ENCODE peak calls at places on chromosomes 3 and 15, in ten cellular contexts. I, X, U, K, J, P, Y, V, W and T are unnamed samples.

GRCh38 chr3:183698318-183698731 is 728 bp downstream of the YEATS2 start:
- DNase-seq in I (peak; percentile 43), X (peak; percentile 53), U (no peak), K (peak; percentile 40), J (peak; percentile 8), P (peak; percentile 35), Y (no peak), V (no peak), W (peak; percentile 62), T (no peak)

GRCh38 chr3:114350271-114350670 is 56.4 kb downstream of the TIGIT start:
- DNase-seq in I (no peak), X (no peak), U (no peak), K (no peak), J (no peak), P (no peak), Y (no peak), V (no peak), W (no peak), T (no peak)

GRCh38 chr3:71064288-71064975 is 519.1 kb downstream of the FOXP1 start:
- DNase-seq in I (no peak), X (peak; percentile 76), U (peak; percentile 70), K (peak; percentile 37), J (peak; percentile 68), P (peak; percentile 81), Y (no peak), V (peak; percentile 56), W (peak; percentile 64), T (peak; percentile 23)

GRCh38 chr15:82742134-82742533 is 32.5 kb upstream of the AP3B2 start:
- DNase-seq in I (no peak), X (no peak), U (no peak), K (no peak), J (no peak), P (no peak), Y (no peak), V (no peak), W (no peak), T (no peak)

GRCh38 chr3:74119221-74119620 is 494.5 kb upstream of the PDZRN3 start:
- DNase-seq in I (no peak), X (no peak), U (no peak), K (no peak), J (no peak), P (no peak), Y (no peak), V (no peak), W (no peak), T (no peak)

GRCh38 chr3:107241217-107241616 is 136.0 kb upstream of the CCDC54 start:
- DNase-seq in I (no peak), X (peak; percentile 56), U (no peak), K (peak; percentile 20), J (no peak), P (peak; percentile 47), Y (no peak), V (peak; percentile 37), W (peak; percentile 24), T (no peak)

GRCh38 chr15:38226867-38227266 is 25.8 kb upstream of the SPRED1 start:
- DNase-seq in I (peak; percentile 62), X (peak; percentile 93), U (no peak), K (no peak), J (no peak), P (peak; percentile 75), Y (peak; percentile 30), V (no peak), W (no peak), T (peak; percentile 4)

GRCh38 chr3:39260957-39261356 is 18.9 kb downstream of the CX3CR1 start:
- DNase-seq in I (peak; percentile 8), X (peak; percentile 96), U (peak; percentile 92), K (peak; percentile 31), J (peak; percentile 19), P (peak; percentile 79), Y (peak; percentile 16), V (no peak), W (no peak), T (no peak)

GRCh38 chr3:31449318-31449717 is 83.4 kb upstream of the STT3B start:
- DNase-seq in I (no peak), X (no peak), U (no peak), K (no peak), J (no peak), P (no peak), Y (no peak), V (no peak), W (no peak), T (no peak)

DNA sequence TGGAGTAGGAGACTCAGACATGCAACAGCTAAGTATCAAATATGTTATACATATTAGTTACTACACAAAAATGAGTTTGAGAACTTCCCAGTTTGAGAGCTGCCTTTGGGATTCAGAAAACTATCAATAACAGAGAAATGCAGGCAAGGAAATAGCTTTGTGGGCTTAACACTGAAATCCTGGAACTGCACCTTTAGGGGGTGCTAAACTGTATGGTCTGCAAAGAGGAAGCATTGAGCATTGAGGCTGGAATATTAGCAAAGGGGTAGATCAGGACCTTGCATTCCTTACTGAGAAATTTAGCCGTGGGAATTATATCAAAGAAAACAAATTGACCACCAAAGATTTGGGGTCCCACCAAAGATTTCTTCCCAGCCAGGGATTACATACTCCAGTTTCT is 580.0 kb downstream of the ZNF385D start:
- DNase-seq in I (no peak), X (peak; percentile 31), U (no peak), K (peak; percentile 43), J (no peak), P (no peak), Y (no peak), V (no peak), W (no peak), T (peak; percentile 3)
- TF ChIP-seq CTCF in I (peak; percentile 11), X (peak; percentile 57), U (peak; percentile 20), K (peak; percentile 75), J (no peak), P (peak; percentile 49), Y (peak; percentile 51), V (peak; percentile 48), W (peak; percentile 76), T (peak; percentile 62)

DNA sequence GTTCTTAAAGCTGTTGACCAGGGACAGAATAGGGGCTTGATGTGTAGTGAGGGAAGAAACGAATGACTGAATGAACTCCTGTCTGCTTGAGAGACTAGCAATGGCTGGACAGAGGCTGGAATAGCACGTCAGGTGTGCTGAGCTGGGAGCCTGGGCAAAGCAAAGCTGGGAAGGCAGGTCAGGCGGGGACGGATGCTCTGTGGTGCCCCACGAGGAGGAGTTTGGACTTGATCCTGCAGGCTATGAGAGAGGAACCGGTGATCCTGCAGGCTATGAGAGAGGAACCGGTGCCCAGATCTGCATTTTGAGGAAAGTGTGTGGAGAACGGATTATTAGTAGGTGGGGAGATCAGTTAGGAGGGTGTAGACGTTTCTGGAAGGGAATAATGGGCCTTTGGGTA is 31.3 kb upstream of the PSTPIP1 start:
- DNase-seq in I (no peak), X (no peak), U (no peak), K (no peak), J (no peak), P (no peak), Y (no peak), V (peak; percentile 32), W (no peak), T (no peak)
- TF ChIP-seq CTCF in I (no peak), X (no peak), U (no peak), K (no peak), J (no peak), P (no peak), Y (no peak), V (no peak), W (no peak), T (no peak)

DNA sequence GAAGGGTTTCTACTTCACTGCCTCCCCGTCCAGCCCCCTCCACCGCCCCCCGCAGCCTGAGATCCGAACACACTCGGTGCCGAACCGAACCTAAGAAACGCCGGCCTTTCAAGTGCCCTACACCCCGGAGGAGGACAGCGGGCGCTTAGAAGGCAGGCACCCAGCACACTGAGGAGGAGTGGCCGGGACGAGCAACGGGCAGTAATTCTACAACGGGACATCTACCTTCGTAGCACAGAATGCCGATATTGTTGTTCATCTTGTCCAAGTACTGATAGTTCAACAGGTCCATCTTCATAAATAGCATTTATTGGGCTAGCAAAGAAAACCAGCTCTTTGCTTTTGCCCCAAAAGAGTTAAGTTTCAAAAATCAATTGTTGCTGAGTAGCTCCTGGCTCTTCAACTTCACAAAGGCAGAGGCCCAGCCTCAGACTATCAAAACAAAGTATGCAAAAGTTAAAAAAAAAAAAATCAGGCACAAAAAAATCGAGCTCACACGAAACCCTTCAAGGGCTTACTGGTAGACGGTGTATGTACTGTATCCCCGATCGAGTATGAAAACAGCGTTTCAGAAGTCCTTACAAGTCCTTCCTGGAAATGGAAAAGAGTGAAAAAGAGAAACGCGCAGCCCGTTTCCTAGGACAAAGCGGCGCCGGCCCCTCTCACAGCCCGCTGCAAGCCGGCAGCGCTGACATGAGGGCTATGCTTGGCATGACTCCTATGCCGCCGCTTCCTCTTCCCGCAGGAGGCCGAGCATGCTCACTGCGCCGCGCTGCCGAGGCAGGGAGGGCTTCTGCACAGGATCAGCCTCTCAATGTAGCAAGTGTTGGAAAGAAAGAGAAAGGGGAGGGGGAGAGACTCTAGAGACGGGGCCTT is at the start of gene VGLL4:
- DNase-seq in I (peak; percentile 85), X (peak; percentile 87), U (peak; percentile 94), K (peak; percentile 88), J (peak; percentile 55), P (peak; percentile 95), Y (peak; percentile 84), V (peak; percentile 87), W (peak; percentile 88), T (peak; percentile 80)
- TF ChIP-seq CTCF in I (no peak), X (peak; percentile 27), U (peak; percentile 2), K (no peak), J (no peak), P (peak; percentile 15), Y (peak; percentile 20), V (no peak), W (no peak), T (no peak)

DNA sequence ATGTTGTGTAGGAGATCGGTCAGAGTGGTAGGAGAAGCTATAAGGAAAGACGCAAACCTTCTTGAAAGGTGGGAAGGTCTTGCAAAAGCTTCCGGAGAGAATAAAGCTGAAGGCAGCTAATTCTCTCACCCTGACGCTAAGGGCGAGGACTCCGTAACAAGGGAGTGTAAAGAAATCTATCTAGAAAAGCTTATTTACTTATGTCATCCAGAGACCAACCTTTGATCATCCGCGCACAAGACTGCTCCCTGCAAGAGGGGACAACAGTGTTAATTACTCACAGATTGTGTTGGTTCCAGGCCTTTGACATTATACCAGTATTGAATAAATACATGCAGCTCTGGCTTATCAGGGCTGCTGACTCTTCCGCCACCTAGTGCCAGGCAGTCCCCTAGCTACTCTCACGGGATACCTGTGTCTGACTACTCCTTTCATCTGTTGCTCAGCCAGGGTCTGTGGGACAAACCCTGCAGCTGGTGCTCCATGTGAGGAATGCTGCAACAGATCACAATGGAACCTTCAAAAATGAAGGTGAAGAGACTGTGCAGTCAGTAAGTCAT is 211.7 kb downstream of the DTWD1 start:
- DNase-seq in I (peak; percentile 6), X (peak; percentile 8), U (no peak), K (no peak), J (no peak), P (peak; percentile 31), Y (no peak), V (peak; percentile 53), W (no peak), T (no peak)
- TF ChIP-seq CTCF in I (peak; percentile 29), X (no peak), U (no peak), K (no peak), J (no peak), P (peak; percentile 53), Y (peak; percentile 48), V (peak; percentile 38), W (no peak), T (no peak)

GRCh38 chr3:7285502-7285901 is 424.6 kb downstream of the GRM7 start:
- DNase-seq in I (peak; percentile 9), X (peak; percentile 20), U (no peak), K (no peak), J (no peak), P (no peak), Y (no peak), V (peak; percentile 13), W (no peak), T (no peak)
- TF ChIP-seq CTCF in I (peak; percentile 22), X (no peak), U (peak; percentile 13), K (no peak), J (no peak), P (no peak), Y (no peak), V (no peak), W (no peak), T (no peak)